ENCODE peak calls at places on chromosomes 13 and 19, in five cellular contexts. One of them, this sample, is unnamed.

GRCh38 chr19:41997121-41997850 is 3.3 kb upstream of the ATP1A3 start:
- DNase-seq in IMR-90: peak; percentile 22
- DNase-seq in neuronal stem cell: peak; percentile 69
- DNase-seq in K562: peak; percentile 60
- DNase-seq in endothelial cell of umbilical vein: no peak
- DNase-seq in this sample: peak; percentile 53

GRCh38 chr19:46115396-46116109 is 8.9 kb downstream of the IGFL3 start:
- DNase-seq in IMR-90: peak; percentile 81
- DNase-seq in neuronal stem cell: no peak
- DNase-seq in K562: no peak
- DNase-seq in endothelial cell of umbilical vein: no peak
- DNase-seq in this sample: peak; percentile 57

GRCh38 chr13:30178976-30179375 is 128.4 kb downstream of the KATNAL1 start:
- DNase-seq in IMR-90: no peak
- DNase-seq in neuronal stem cell: no peak
- DNase-seq in K562: no peak
- DNase-seq in endothelial cell of umbilical vein: no peak
- DNase-seq in this sample: no peak

GRCh38 chr19:50050406-50051223 is 24.8 kb downstream of the ZNF473 start:
- DNase-seq in IMR-90: peak; percentile 79
- DNase-seq in neuronal stem cell: peak; percentile 48
- DNase-seq in K562: peak; percentile 90
- DNase-seq in endothelial cell of umbilical vein: peak; percentile 61
- DNase-seq in this sample: no peak

GRCh38 chr13:20689291-20689690 is 14.2 kb upstream of the IL17D start:
- DNase-seq in IMR-90: no peak
- DNase-seq in neuronal stem cell: no peak
- DNase-seq in K562: no peak
- DNase-seq in endothelial cell of umbilical vein: no peak
- DNase-seq in this sample: no peak

GRCh38 chr19:49987159-49987698 is 26.3 kb upstream of the SIGLEC11 start:
- DNase-seq in IMR-90: peak; percentile 90
- DNase-seq in neuronal stem cell: peak; percentile 99
- DNase-seq in K562: peak; percentile 92
- DNase-seq in endothelial cell of umbilical vein: peak; percentile 89
- DNase-seq in this sample: peak; percentile 69

GRCh38 chr13:54742984-54743383 is 1714.4 kb downstream of the OLFM4 start:
- DNase-seq in IMR-90: no peak
- DNase-seq in neuronal stem cell: no peak
- DNase-seq in K562: no peak
- DNase-seq in endothelial cell of umbilical vein: no peak
- DNase-seq in this sample: no peak

GRCh38 chr13:38686635-38687245 is at the start of gene FREM2:
- DNase-seq in IMR-90: no peak
- DNase-seq in neuronal stem cell: peak; percentile 92
- DNase-seq in K562: no peak
- DNase-seq in endothelial cell of umbilical vein: no peak
- DNase-seq in this sample: peak; percentile 64

GRCh38 chr13:38900188-38900587 is 90.4 kb downstream of the STOML3 start:
- DNase-seq in IMR-90: no peak
- DNase-seq in neuronal stem cell: no peak
- DNase-seq in K562: peak; percentile 3
- DNase-seq in endothelial cell of umbilical vein: no peak
- DNase-seq in this sample: no peak

GRCh38 chr13:48570225-48570828 is 37.4 kb upstream of the RCBTB2 start:
- DNase-seq in IMR-90: no peak
- DNase-seq in neuronal stem cell: no peak
- DNase-seq in K562: no peak
- DNase-seq in endothelial cell of umbilical vein: no peak
- DNase-seq in this sample: no peak

GRCh38 chr13:48507024-48507423 is 25.9 kb downstream of the RCBTB2 start:
- DNase-seq in IMR-90: no peak
- DNase-seq in neuronal stem cell: no peak
- DNase-seq in K562: no peak
- DNase-seq in endothelial cell of umbilical vein: no peak
- DNase-seq in this sample: no peak

GRCh38 chr13:101150998-101151397 is 265.3 kb downstream of the NALCN start:
- DNase-seq in IMR-90: peak; percentile 24
- DNase-seq in neuronal stem cell: no peak
- DNase-seq in K562: no peak
- DNase-seq in endothelial cell of umbilical vein: peak; percentile 9
- DNase-seq in this sample: no peak

GRCh38 chr19:7829162-7829520 is 877 bp upstream of the EVI5L start:
- DNase-seq in IMR-90: no peak
- DNase-seq in neuronal stem cell: no peak
- DNase-seq in K562: no peak
- DNase-seq in endothelial cell of umbilical vein: no peak
- DNase-seq in this sample: no peak

GRCh38 chr19:23512151-23512925 is 117.1 kb upstream of the ZNF91 start:
- DNase-seq in IMR-90: no peak
- DNase-seq in neuronal stem cell: no peak
- DNase-seq in K562: no peak
- DNase-seq in endothelial cell of umbilical vein: no peak
- DNase-seq in this sample: no peak

GRCh38 chr19:5957132-5957531 is 20.8 kb downstream of the RANBP3 start:
- DNase-seq in IMR-90: peak; percentile 62
- DNase-seq in neuronal stem cell: no peak
- DNase-seq in K562: no peak
- DNase-seq in endothelial cell of umbilical vein: no peak
- DNase-seq in this sample: no peak

GRCh38 chr19:33950141-33950805 is 153.6 kb downstream of the KCTD15 start:
- DNase-seq in IMR-90: no peak
- DNase-seq in neuronal stem cell: no peak
- DNase-seq in K562: no peak
- DNase-seq in endothelial cell of umbilical vein: no peak
- DNase-seq in this sample: no peak

GRCh38 chr19:46133101-46133627 is 8.7 kb upstream of the IGFL3 start:
- DNase-seq in IMR-90: peak; percentile 97
- DNase-seq in neuronal stem cell: peak; percentile 83
- DNase-seq in K562: peak; percentile 2
- DNase-seq in endothelial cell of umbilical vein: peak; percentile 95
- DNase-seq in this sample: peak; percentile 70

GRCh38 chr13:33260168-33261098 is 25.1 kb downstream of the STARD13 start:
- DNase-seq in IMR-90: peak; percentile 70
- DNase-seq in neuronal stem cell: no peak
- DNase-seq in K562: no peak
- DNase-seq in endothelial cell of umbilical vein: no peak
- DNase-seq in this sample: no peak

GRCh38 chr13:21075303-21076264 is 14.2 kb upstream of the LATS2 start:
- DNase-seq in IMR-90: no peak
- DNase-seq in neuronal stem cell: no peak
- DNase-seq in K562: no peak
- DNase-seq in endothelial cell of umbilical vein: peak; percentile 59
- DNase-seq in this sample: no peak

GRCh38 chr19:7366701-7367420 is 18.1 kb downstream of the ARHGEF18 start:
- DNase-seq in IMR-90: peak; percentile 33
- DNase-seq in neuronal stem cell: no peak
- DNase-seq in K562: peak; percentile 66
- DNase-seq in endothelial cell of umbilical vein: peak; percentile 32
- DNase-seq in this sample: no peak

DNA sequence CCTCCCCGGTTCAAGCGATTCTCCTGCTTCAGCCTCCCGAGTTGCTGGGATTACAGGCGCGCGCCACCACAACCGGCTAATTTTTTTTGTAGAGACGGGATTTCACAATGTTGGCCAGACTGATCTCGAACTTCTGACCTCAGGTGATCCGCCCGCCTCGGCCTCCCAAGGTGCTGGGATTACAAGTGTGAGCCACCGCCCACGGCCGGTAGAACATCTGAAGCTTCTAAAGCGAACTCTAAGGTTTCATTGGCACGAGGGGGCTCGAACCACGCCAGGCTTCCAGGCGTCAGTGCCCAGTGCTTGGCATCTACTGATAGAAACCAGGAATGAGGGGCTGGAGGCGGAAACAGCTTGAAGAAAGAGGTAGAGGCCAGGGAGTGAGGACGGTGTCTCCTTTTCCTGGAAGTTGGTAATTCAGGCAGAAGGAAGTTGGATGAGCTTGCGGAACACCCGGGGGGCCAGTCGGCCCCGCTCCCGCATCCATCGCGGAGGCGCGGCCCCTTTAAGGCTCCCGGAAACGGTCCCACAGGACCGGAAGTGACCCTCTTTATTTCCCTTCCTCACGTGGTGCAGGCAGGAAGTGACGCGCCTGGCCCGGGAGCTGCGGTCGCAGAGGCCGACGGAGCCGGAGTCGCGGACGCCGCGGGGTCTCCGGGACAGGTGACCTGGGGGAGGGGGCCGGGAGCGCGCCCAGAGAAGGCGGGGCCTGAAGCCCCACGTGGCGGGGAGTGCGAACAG is at the start of gene CCDC9:
- DNase-seq in IMR-90: peak; percentile 95
- DNase-seq in neuronal stem cell: peak; percentile 95
- DNase-seq in K562: peak; percentile 98
- DNase-seq in endothelial cell of umbilical vein: peak; percentile 95
- DNase-seq in this sample: peak; percentile 98
- H2AFZ ChIP-seq in IMR-90: peak within 1 kb of the TSS; percentile 89
- H2AFZ ChIP-seq in neuronal stem cell: peak within 1 kb of the TSS; percentile 88
- H2AFZ ChIP-seq in K562: peak within 1 kb of the TSS; percentile 87
- H2AFZ ChIP-seq in endothelial cell of umbilical vein: peak within 1 kb of the TSS; percentile 98
- H2AFZ ChIP-seq in this sample: peak within 1 kb of the TSS; percentile 80

GRCh38 chr19:44757057-44757734 is 8.7 kb downstream of the BCL3 start:
- DNase-seq in IMR-90: peak; percentile 73
- DNase-seq in neuronal stem cell: no peak
- DNase-seq in K562: no peak
- DNase-seq in endothelial cell of umbilical vein: no peak
- DNase-seq in this sample: no peak

GRCh38 chr19:44755219-44755618 is 6.7 kb downstream of the BCL3 start:
- DNase-seq in IMR-90: no peak
- DNase-seq in neuronal stem cell: no peak
- DNase-seq in K562: no peak
- DNase-seq in endothelial cell of umbilical vein: no peak
- DNase-seq in this sample: no peak

GRCh38 chr19:44757735-44758505 is 9.4 kb downstream of the BCL3 start:
- DNase-seq in IMR-90: peak; percentile 63
- DNase-seq in neuronal stem cell: peak; percentile 71
- DNase-seq in K562: no peak
- DNase-seq in endothelial cell of umbilical vein: peak; percentile 53
- DNase-seq in this sample: no peak

GRCh38 chr19:44754743-44755066 is 6.2 kb downstream of the BCL3 start:
- DNase-seq in IMR-90: no peak
- DNase-seq in neuronal stem cell: no peak
- DNase-seq in K562: no peak
- DNase-seq in endothelial cell of umbilical vein: no peak
- DNase-seq in this sample: no peak

DNA sequence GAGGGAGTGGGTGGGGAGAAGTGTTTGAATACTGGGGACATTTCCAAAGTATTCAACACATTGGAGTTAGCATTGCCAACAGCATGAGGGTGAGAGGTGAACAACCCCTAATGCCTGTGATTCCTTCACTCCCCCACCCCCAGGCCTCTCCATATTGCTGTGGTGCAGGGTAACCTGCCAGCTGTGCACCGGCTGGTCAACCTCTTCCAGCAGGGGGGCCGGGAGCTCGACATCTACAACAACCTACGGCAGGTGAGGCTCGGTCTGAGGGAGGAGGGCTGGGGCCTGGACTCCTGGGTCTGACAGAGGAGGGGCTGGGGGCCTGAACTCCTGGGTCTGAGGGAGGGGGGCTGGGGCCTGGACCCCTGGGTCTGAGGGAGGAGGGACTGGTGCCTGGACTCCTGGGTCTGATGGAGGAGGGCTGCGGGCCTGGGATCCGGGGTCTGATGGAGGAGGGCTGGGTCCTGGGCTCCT is 7.6 kb downstream of the BCL3 start:
- DNase-seq in IMR-90: no peak
- DNase-seq in neuronal stem cell: no peak
- DNase-seq in K562: no peak
- DNase-seq in endothelial cell of umbilical vein: no peak
- DNase-seq in this sample: no peak
- H3K27me3 ChIP-seq in IMR-90: no peaks in the 10 kb centered on the region
- H3K27me3 ChIP-seq in neuronal stem cell: peaks cover 27% of the 10 kb centered on the region
- H3K27me3 ChIP-seq in K562: no peaks in the 10 kb centered on the region
- H3K27me3 ChIP-seq in endothelial cell of umbilical vein: no peaks in the 10 kb centered on the region
- H3K27me3 ChIP-seq in this sample: no peaks in the 10 kb centered on the region

GRCh38 chr19:43576479-43576878 is 878 bp downstream of the PINLYP start:
- DNase-seq in IMR-90: no peak
- DNase-seq in neuronal stem cell: no peak
- DNase-seq in K562: no peak
- DNase-seq in endothelial cell of umbilical vein: no peak
- DNase-seq in this sample: no peak
- H2AFZ ChIP-seq in IMR-90: peak overlapping the region; percentile 58
- H2AFZ ChIP-seq in neuronal stem cell: peak overlapping the region; percentile 87
- H2AFZ ChIP-seq in K562: peak overlapping the region; percentile 85
- H2AFZ ChIP-seq in endothelial cell of umbilical vein: no peak overlapping the region
- H2AFZ ChIP-seq in this sample: no peak overlapping the region

GRCh38 chr13:112079696-112080095 is 12.7 kb downstream of the SOX1 start:
- DNase-seq in IMR-90: no peak
- DNase-seq in neuronal stem cell: no peak
- DNase-seq in K562: no peak
- DNase-seq in endothelial cell of umbilical vein: no peak
- DNase-seq in this sample: no peak

GRCh38 chr13:112078879-112079526 is 12.1 kb downstream of the SOX1 start:
- DNase-seq in IMR-90: no peak
- DNase-seq in neuronal stem cell: no peak
- DNase-seq in K562: no peak
- DNase-seq in endothelial cell of umbilical vein: no peak
- DNase-seq in this sample: peak; percentile 4

GRCh38 chr13:112074139-112074710 is 7.3 kb downstream of the SOX1 start:
- DNase-seq in IMR-90: no peak
- DNase-seq in neuronal stem cell: no peak
- DNase-seq in K562: no peak
- DNase-seq in endothelial cell of umbilical vein: no peak
- DNase-seq in this sample: no peak

GRCh38 chr13:112078216-112078615 is 11.3 kb downstream of the SOX1 start:
- DNase-seq in IMR-90: no peak
- DNase-seq in neuronal stem cell: no peak
- DNase-seq in K562: no peak
- DNase-seq in endothelial cell of umbilical vein: no peak
- DNase-seq in this sample: no peak

DNA sequence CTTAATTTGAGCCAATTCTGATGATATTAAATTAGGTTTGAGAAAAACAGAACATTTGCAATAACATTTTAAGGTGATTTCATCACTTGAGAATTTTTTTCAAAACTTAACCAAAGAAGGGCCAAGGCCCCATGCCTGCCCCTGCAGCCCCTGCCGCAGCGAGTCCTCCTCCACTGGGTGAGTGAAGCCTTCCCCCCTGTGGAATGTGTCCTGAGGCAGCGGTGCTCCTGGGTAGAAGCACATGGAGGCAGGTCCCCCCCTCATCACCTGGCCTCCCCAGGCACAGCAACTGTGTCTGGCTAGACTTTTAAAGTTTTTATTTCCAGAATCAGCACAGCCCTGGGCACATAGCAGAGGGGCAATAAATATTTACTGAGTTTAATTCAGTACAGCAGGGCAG is 10.8 kb downstream of the SOX1 start:
- DNase-seq in IMR-90: no peak
- DNase-seq in neuronal stem cell: no peak
- DNase-seq in K562: no peak
- DNase-seq in endothelial cell of umbilical vein: no peak
- DNase-seq in this sample: no peak
- H3K27me3 ChIP-seq in IMR-90: peaks cover 23% of the 10 kb centered on the region
- H3K27me3 ChIP-seq in neuronal stem cell: no peaks in the 10 kb centered on the region
- H3K27me3 ChIP-seq in K562: peaks cover 23% of the 10 kb centered on the region
- H3K27me3 ChIP-seq in endothelial cell of umbilical vein: peaks cover 29% of the 10 kb centered on the region
- H3K27me3 ChIP-seq in this sample: peaks cover 51% of the 10 kb centered on the region

DNA sequence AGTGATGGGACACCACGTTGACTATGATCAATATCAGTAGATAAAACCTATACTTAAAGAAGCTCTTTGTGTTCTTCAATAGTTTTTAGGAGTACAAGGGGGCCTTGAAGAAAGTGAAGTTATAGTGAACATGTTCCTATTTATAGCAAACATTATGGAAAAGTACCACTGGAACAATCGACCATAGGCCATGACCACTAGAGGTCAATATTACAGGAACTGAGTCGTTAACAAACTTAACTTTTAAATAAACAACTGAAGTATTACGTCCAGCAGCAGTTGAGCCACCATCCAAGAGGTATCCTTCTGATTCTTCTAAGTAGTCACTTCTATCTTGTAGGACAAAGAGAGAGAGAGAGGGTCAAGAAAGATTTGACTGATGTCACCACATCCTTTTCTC is 391.0 kb upstream of the SLITRK5 start:
- DNase-seq in IMR-90: no peak
- DNase-seq in neuronal stem cell: no peak
- DNase-seq in K562: no peak
- DNase-seq in endothelial cell of umbilical vein: no peak
- DNase-seq in this sample: no peak
- H2AFZ ChIP-seq in IMR-90: no peak overlapping the region
- H2AFZ ChIP-seq in neuronal stem cell: peak overlapping the region; percentile 33
- H2AFZ ChIP-seq in K562: no peak overlapping the region
- H2AFZ ChIP-seq in endothelial cell of umbilical vein: no peak overlapping the region
- H2AFZ ChIP-seq in this sample: no peak overlapping the region